ENCODE peak calls at places on chromosomes 13 and 19, in ten cellular contexts. P, T, M, G, J, B, Z, Y, U and V are unnamed samples.

GRCh38 chr13:43815204-43815603 is 28.4 kb upstream of the ENOX1 start:
- DNase-seq in P (peak; percentile 52), T (no peak), M (no peak), G (no peak), J (no peak), B (no peak), Z (peak; percentile 70), Y (no peak), U (no peak), V (no peak)

GRCh38 chr19:36009220-36009619 is 607 bp upstream of the SYNE4 start:
- DNase-seq in P (peak; percentile 81), T (peak; percentile 74), M (no peak), G (peak; percentile 52), J (no peak), B (peak; percentile 44), Z (no peak), Y (peak; percentile 73), U (peak; percentile 36), V (no peak)

GRCh38 chr19:38635483-38636399 is 11.7 kb upstream of the ACTN4 start:
- DNase-seq in P (no peak), T (no peak), M (no peak), G (no peak), J (no peak), B (no peak), Z (no peak), Y (no peak), U (no peak), V (no peak)

GRCh38 chr13:51584731-51585191 is 499 bp downstream of the WDFY2 start:
- DNase-seq in P (peak; percentile 69), T (peak; percentile 72), M (no peak), G (peak; percentile 80), J (peak; percentile 52), B (peak; percentile 82), Z (peak; percentile 79), Y (peak; percentile 74), U (peak; percentile 70), V (no peak)

GRCh38 chr19:31944286-31944685 is 401.1 kb upstream of the ZNF507 start:
- DNase-seq in P (no peak), T (no peak), M (no peak), G (no peak), J (no peak), B (no peak), Z (no peak), Y (no peak), U (no peak), V (no peak)

GRCh38 chr19:7497292-7497691 is 8.5 kb upstream of the PEX11G start:
- DNase-seq in P (peak; percentile 23), T (peak; percentile 53), M (no peak), G (peak; percentile 36), J (no peak), B (no peak), Z (no peak), Y (no peak), U (no peak), V (no peak)

GRCh38 chr19:21269813-21270212 is 59.4 kb downstream of the ZNF708 start:
- DNase-seq in P (no peak), T (no peak), M (no peak), G (no peak), J (no peak), B (no peak), Z (no peak), Y (no peak), U (no peak), V (no peak)

GRCh38 chr13:73945871-73946270 is 188.3 kb downstream of the KLF12 start:
- DNase-seq in P (peak; percentile 52), T (no peak), M (no peak), G (no peak), J (no peak), B (no peak), Z (no peak), Y (no peak), U (no peak), V (no peak)

GRCh38 chr13:83943530-83944279 is 61.4 kb upstream of the SLITRK1 start:
- DNase-seq in P (no peak), T (no peak), M (no peak), G (no peak), J (no peak), B (no peak), Z (no peak), Y (no peak), U (no peak), V (no peak)

GRCh38 chr13:108962652-108963051 is 333.2 kb downstream of the MYO16 start:
- DNase-seq in P (no peak), T (no peak), M (no peak), G (peak; percentile 20), J (no peak), B (no peak), Z (no peak), Y (no peak), U (no peak), V (no peak)

GRCh38 chr13:77386880-77387606 is 60.1 kb upstream of the MYCBP2 start:
- DNase-seq in P (no peak), T (no peak), M (peak; percentile 95), G (no peak), J (no peak), B (no peak), Z (no peak), Y (no peak), U (no peak), V (peak; percentile 40)

GRCh38 chr19:32674153-32674958 is 624 bp downstream of the ANKRD27 start:
- DNase-seq in P (no peak), T (no peak), M (no peak), G (no peak), J (no peak), B (no peak), Z (no peak), Y (no peak), U (no peak), V (no peak)

GRCh38 chr13:35769812-35770211 is 293.3 kb upstream of the MAB21L1 start:
- DNase-seq in P (no peak), T (no peak), M (no peak), G (no peak), J (no peak), B (no peak), Z (no peak), Y (no peak), U (no peak), V (no peak)

GRCh38 chr13:110512198-110512740 is 49.3 kb downstream of the RAB20 start:
- DNase-seq in P (no peak), T (no peak), M (no peak), G (no peak), J (no peak), B (no peak), Z (no peak), Y (no peak), U (no peak), V (no peak)

GRCh38 chr19:5515737-5516136 is 52.0 kb downstream of the TINCR start:
- DNase-seq in P (no peak), T (peak; percentile 42), M (no peak), G (no peak), J (no peak), B (no peak), Z (no peak), Y (no peak), U (no peak), V (no peak)

GRCh38 chr19:1580957-1581356 is 11.7 kb downstream of the MBD3 start:
- DNase-seq in P (no peak), T (no peak), M (no peak), G (no peak), J (no peak), B (no peak), Z (no peak), Y (no peak), U (no peak), V (no peak)

GRCh38 chr13:46146898-46147297 is 35.1 kb downstream of the LCP1 start:
- DNase-seq in P (peak; percentile 22), T (peak; percentile 35), M (no peak), G (no peak), J (no peak), B (no peak), Z (no peak), Y (no peak), U (no peak), V (no peak)

GRCh38 chr19:10516064-10516385 is 1.2 kb downstream of the S1PR5 start:
- DNase-seq in P (no peak), T (no peak), M (no peak), G (no peak), J (no peak), B (no peak), Z (no peak), Y (no peak), U (no peak), V (no peak)

GRCh38 chr19:13054605-13055212 is 47.9 kb downstream of the LYL1 start:
- DNase-seq in P (no peak), T (no peak), M (no peak), G (no peak), J (no peak), B (no peak), Z (no peak), Y (no peak), U (no peak), V (no peak)

GRCh38 chr19:49614096-49614857 is 23.3 kb downstream of the PRR12 start:
- DNase-seq in P (no peak), T (no peak), M (no peak), G (no peak), J (no peak), B (no peak), Z (peak; percentile 33), Y (peak; percentile 49), U (no peak), V (no peak)

GRCh38 chr13:32838985-32839384 is 177.2 kb upstream of the KL start:
- DNase-seq in P (no peak), T (no peak), M (no peak), G (peak; percentile 20), J (no peak), B (peak; percentile 59), Z (no peak), Y (no peak), U (no peak), V (peak; percentile 48)

GRCh38 chr19:30682576-30683536 is 310.7 kb downstream of the ZNF536 start:
- DNase-seq in P (peak; percentile 84), T (peak; percentile 78), M (peak; percentile 81), G (peak; percentile 43), J (peak; percentile 34), B (peak; percentile 49), Z (peak; percentile 48), Y (peak; percentile 49), U (peak; percentile 16), V (peak; percentile 16)

GRCh38 chr19:42191855-42192254 is 25.6 kb downstream of the DEDD2 start:
- DNase-seq in P (no peak), T (no peak), M (peak; percentile 21), G (peak; percentile 99), J (no peak), B (no peak), Z (peak; percentile 95), Y (peak; percentile 74), U (no peak), V (no peak)

GRCh38 chr19:7421941-7422744 is 66.7 kb downstream of the PEX11G start:
- DNase-seq in P (no peak), T (no peak), M (no peak), G (no peak), J (no peak), B (no peak), Z (peak; percentile 26), Y (no peak), U (no peak), V (no peak)

GRCh38 chr13:32040052-32040642 is 8.6 kb downstream of the FRY start:
- DNase-seq in P (no peak), T (no peak), M (no peak), G (no peak), J (no peak), B (no peak), Z (no peak), Y (no peak), U (no peak), V (no peak)

GRCh38 chr13:95676100-95676774 is 702 bp upstream of the DNAJC3 start:
- DNase-seq in P (no peak), T (no peak), M (peak; percentile 4), G (peak; percentile 65), J (no peak), B (peak; percentile 34), Z (peak; percentile 62), Y (peak; percentile 33), U (no peak), V (no peak)

GRCh38 chr13:113943821-113944565 is 29.9 kb downstream of the C13orf46 start:
- DNase-seq in P (no peak), T (no peak), M (no peak), G (no peak), J (no peak), B (no peak), Z (no peak), Y (no peak), U (no peak), V (no peak)

GRCh38 chr19:12785431-12786011 is 5.8 kb upstream of the JUNB start:
- DNase-seq in P (no peak), T (no peak), M (no peak), G (peak; percentile 83), J (no peak), B (no peak), Z (peak; percentile 25), Y (no peak), U (no peak), V (peak; percentile 62)